ENCODE peak calls at places on chromosomes 4 and X, in five cellular contexts. One of them, this sample, is unnamed.

GRCh38 chr4:5205981-5206380 is 154.7 kb downstream of the STK32B start:
- DNase-seq in HL-60: no peak
- DNase-seq in substantia nigra: no peak
- DNase-seq in NCI-H69: no peak
- DNase-seq in cardiac fibroblast: no peak
- DNase-seq in this sample: no peak

GRCh38 chrX:66680451-66680850 is 41.6 kb upstream of the EDA2R start:
- DNase-seq in HL-60: no peak
- DNase-seq in substantia nigra: no peak
- DNase-seq in NCI-H69: no peak
- DNase-seq in cardiac fibroblast: peak
- DNase-seq in this sample: no peak

GRCh38 chrX:115892787-115893671 is 277.5 kb upstream of the AGTR2 start:
- DNase-seq in HL-60: peak
- DNase-seq in substantia nigra: peak
- DNase-seq in NCI-H69: peak
- DNase-seq in cardiac fibroblast: peak
- DNase-seq in this sample: peak

GRCh38 chrX:136767104-136767941 is 13.4 kb downstream of the ARHGEF6 start:
- DNase-seq in HL-60: peak
- DNase-seq in substantia nigra: peak
- DNase-seq in NCI-H69: peak
- DNase-seq in cardiac fibroblast: peak
- DNase-seq in this sample: peak

GRCh38 chr4:31692407-31692940 is 972.3 kb downstream of the PCDH7 start:
- DNase-seq in HL-60: no peak
- DNase-seq in substantia nigra: no peak
- DNase-seq in NCI-H69: no peak
- DNase-seq in cardiac fibroblast: no peak
- DNase-seq in this sample: peak

GRCh38 chr4:83894831-83895230 is 358.9 kb downstream of the GPAT3 start:
- DNase-seq in HL-60: no peak
- DNase-seq in substantia nigra: no peak
- DNase-seq in NCI-H69: no peak
- DNase-seq in cardiac fibroblast: no peak
- DNase-seq in this sample: peak

GRCh38 chrX:45191820-45192409 is 8.8 kb downstream of the DIPK2B start:
- DNase-seq in HL-60: no peak
- DNase-seq in substantia nigra: no peak
- DNase-seq in NCI-H69: no peak
- DNase-seq in cardiac fibroblast: no peak
- DNase-seq in this sample: no peak

GRCh38 chrX:13380230-13380629 is 60.4 kb upstream of the ATXN3L start:
- DNase-seq in HL-60: no peak
- DNase-seq in substantia nigra: no peak
- DNase-seq in NCI-H69: no peak
- DNase-seq in cardiac fibroblast: peak
- DNase-seq in this sample: no peak

GRCh38 chr4:60737858-60738257 is 462.3 kb upstream of the ADGRL3 start:
- DNase-seq in HL-60: no peak
- DNase-seq in substantia nigra: no peak
- DNase-seq in NCI-H69: no peak
- DNase-seq in cardiac fibroblast: peak
- DNase-seq in this sample: no peak

GRCh38 chr4:183444149-183444952 is at the start of gene CDKN2AIP:
- DNase-seq in HL-60: peak
- DNase-seq in substantia nigra: peak
- DNase-seq in NCI-H69: peak
- DNase-seq in cardiac fibroblast: peak
- DNase-seq in this sample: peak

GRCh38 chr4:38868055-38868965 is 704 bp downstream of the FAM114A1 start:
- DNase-seq in HL-60: no peak
- DNase-seq in substantia nigra: no peak
- DNase-seq in NCI-H69: no peak
- DNase-seq in cardiac fibroblast: peak
- DNase-seq in this sample: peak

GRCh38 chr4:43242611-43243010 is 350.1 kb downstream of the GRXCR1 start:
- DNase-seq in HL-60: no peak
- DNase-seq in substantia nigra: no peak
- DNase-seq in NCI-H69: no peak
- DNase-seq in cardiac fibroblast: peak
- DNase-seq in this sample: no peak

GRCh38 chr4:24473309-24473721 is 111.0 kb downstream of the DHX15 start:
- DNase-seq in HL-60: peak
- DNase-seq in substantia nigra: no peak
- DNase-seq in NCI-H69: peak
- DNase-seq in cardiac fibroblast: peak
- DNase-seq in this sample: peak

GRCh38 chr4:145545538-145546224 is 64.0 kb downstream of the SMAD1 start:
- DNase-seq in HL-60: peak
- DNase-seq in substantia nigra: no peak
- DNase-seq in NCI-H69: peak
- DNase-seq in cardiac fibroblast: peak
- DNase-seq in this sample: no peak

GRCh38 chr4:158121203-158121586 is 51.6 kb downstream of the GASK1B start:
- DNase-seq in HL-60: no peak
- DNase-seq in substantia nigra: no peak
- DNase-seq in NCI-H69: no peak
- DNase-seq in cardiac fibroblast: peak
- DNase-seq in this sample: no peak

GRCh38 chrX:11261260-11261659 is 32.0 kb upstream of the AMELX start:
- DNase-seq in HL-60: no peak
- DNase-seq in substantia nigra: no peak
- DNase-seq in NCI-H69: no peak
- DNase-seq in cardiac fibroblast: peak
- DNase-seq in this sample: no peak

GRCh38 chr4:79917246-79917645 is 155.8 kb downstream of the ANTXR2 start:
- DNase-seq in HL-60: peak
- DNase-seq in substantia nigra: no peak
- DNase-seq in NCI-H69: peak
- DNase-seq in cardiac fibroblast: peak
- DNase-seq in this sample: peak

GRCh38 chr4:154332681-154333421 is 158.7 kb downstream of the DCHS2 start:
- DNase-seq in HL-60: peak
- DNase-seq in substantia nigra: peak
- DNase-seq in NCI-H69: peak
- DNase-seq in cardiac fibroblast: no peak
- DNase-seq in this sample: no peak

GRCh38 chr4:180832086-180832485 is 1411.1 kb upstream of the TENM3 start:
- DNase-seq in HL-60: no peak
- DNase-seq in substantia nigra: no peak
- DNase-seq in NCI-H69: peak
- DNase-seq in cardiac fibroblast: no peak
- DNase-seq in this sample: peak

GRCh38 chrX:133258481-133258880 is 40.3 kb upstream of the TFDP3 start:
- DNase-seq in HL-60: no peak
- DNase-seq in substantia nigra: no peak
- DNase-seq in NCI-H69: no peak
- DNase-seq in cardiac fibroblast: peak
- DNase-seq in this sample: no peak

GRCh38 chrX:70030242-70030823 is 19.4 kb downstream of the AWAT2 start:
- DNase-seq in HL-60: peak
- DNase-seq in substantia nigra: no peak
- DNase-seq in NCI-H69: peak
- DNase-seq in cardiac fibroblast: peak
- DNase-seq in this sample: peak

GRCh38 chrX:506341-506740 is 119.6 kb upstream of the PPP2R3B start:
- DNase-seq in HL-60: no peak
- DNase-seq in substantia nigra: no peak
- DNase-seq in NCI-H69: no peak
- DNase-seq in cardiac fibroblast: no peak
- DNase-seq in this sample: no peak

GRCh38 chrX:72054776-72055495 is 76.8 kb downstream of the RTL5 start:
- DNase-seq in HL-60: no peak
- DNase-seq in substantia nigra: no peak
- DNase-seq in NCI-H69: no peak
- DNase-seq in cardiac fibroblast: no peak
- DNase-seq in this sample: no peak

This sample was measured in NCI-H82.